ENCODE peak calls at places on chromosomes 3 and 15, in nine cellular contexts. U is AG09309; Y is CD8-positive, alpha-beta T cell; T is suprapubic skin; I is heart left ventricle; S is body of pancreas; F is transverse colon; O is AG04450; A is WTC11. N is an unnamed sample.

GRCh38 chr3:126546013-126546412 is 12.7 kb downstream of the C3orf22 start:
- DNase-seq in U (no peak), Y (no peak), T (peak), I (peak), S (no peak), F (peak), O (no peak), A (peak), N (peak)

GRCh38 chr3:152717252-152717651 is 117.7 kb upstream of the P2RY1 start:
- DNase-seq in U (no peak), Y (no peak), T (no peak), I (no peak), S (no peak), F (no peak), O (no peak), A (no peak), N (no peak)

GRCh38 chr15:63503739-63504246 is 600 bp upstream of the USP3 start:
- DNase-seq in U (no peak), Y (peak), T (no peak), I (no peak), S (peak), F (peak), O (peak), A (peak), N (no peak)

GRCh38 chr15:69400850-69401249 is 13.3 kb upstream of the KIF23 start:
- DNase-seq in U (no peak), Y (no peak), T (no peak), I (no peak), S (no peak), F (no peak), O (no peak), A (no peak), N (no peak)

GRCh38 chr15:65666257-65666656 is 44.5 kb downstream of the SLC24A1 start:
- DNase-seq in U (peak), Y (no peak), T (no peak), I (no peak), S (no peak), F (no peak), O (peak), A (no peak), N (no peak)

GRCh38 chr15:70833897-70834765 is 19.8 kb downstream of the LARP6 start:
- DNase-seq in U (no peak), Y (no peak), T (no peak), I (no peak), S (peak), F (no peak), O (peak), A (no peak), N (no peak)

GRCh38 chr3:194300392-194300758 is 50.8 kb downstream of the CPN2 start:
- DNase-seq in U (no peak), Y (no peak), T (peak), I (peak), S (peak), F (peak), O (no peak), A (peak), N (no peak)

GRCh38 chr3:183698318-183698731 is 728 bp downstream of the YEATS2 start:
- DNase-seq in U (no peak), Y (no peak), T (no peak), I (peak), S (peak), F (peak), O (no peak), A (no peak), N (peak)

GRCh38 chr3:90261481-90262433 is 1154.3 kb downstream of the EPHA3 start:
- DNase-seq in U (no peak), Y (no peak), T (no peak), I (no peak), S (no peak), F (no peak), O (no peak), A (no peak), N (no peak)

GRCh38 chr3:11482024-11482423 is 161.7 kb downstream of the VGLL4 start:
- DNase-seq in U (no peak), Y (no peak), T (no peak), I (peak), S (peak), F (peak), O (no peak), A (no peak), N (no peak)

GRCh38 chr3:12490547-12490946 is 6.3 kb downstream of the TSEN2 start:
- DNase-seq in U (no peak), Y (no peak), T (no peak), I (no peak), S (no peak), F (no peak), O (no peak), A (no peak), N (no peak)

GRCh38 chr3:12496453-12496761 is 12.1 kb downstream of the TSEN2 start:
- DNase-seq in U (no peak), Y (no peak), T (no peak), I (no peak), S (no peak), F (no peak), O (no peak), A (no peak), N (no peak)

GRCh38 chr3:12501360-12502020 is 17.2 kb downstream of the TSEN2 start:
- DNase-seq in U (no peak), Y (no peak), T (no peak), I (no peak), S (peak), F (no peak), O (peak), A (no peak), N (no peak)

DNA sequence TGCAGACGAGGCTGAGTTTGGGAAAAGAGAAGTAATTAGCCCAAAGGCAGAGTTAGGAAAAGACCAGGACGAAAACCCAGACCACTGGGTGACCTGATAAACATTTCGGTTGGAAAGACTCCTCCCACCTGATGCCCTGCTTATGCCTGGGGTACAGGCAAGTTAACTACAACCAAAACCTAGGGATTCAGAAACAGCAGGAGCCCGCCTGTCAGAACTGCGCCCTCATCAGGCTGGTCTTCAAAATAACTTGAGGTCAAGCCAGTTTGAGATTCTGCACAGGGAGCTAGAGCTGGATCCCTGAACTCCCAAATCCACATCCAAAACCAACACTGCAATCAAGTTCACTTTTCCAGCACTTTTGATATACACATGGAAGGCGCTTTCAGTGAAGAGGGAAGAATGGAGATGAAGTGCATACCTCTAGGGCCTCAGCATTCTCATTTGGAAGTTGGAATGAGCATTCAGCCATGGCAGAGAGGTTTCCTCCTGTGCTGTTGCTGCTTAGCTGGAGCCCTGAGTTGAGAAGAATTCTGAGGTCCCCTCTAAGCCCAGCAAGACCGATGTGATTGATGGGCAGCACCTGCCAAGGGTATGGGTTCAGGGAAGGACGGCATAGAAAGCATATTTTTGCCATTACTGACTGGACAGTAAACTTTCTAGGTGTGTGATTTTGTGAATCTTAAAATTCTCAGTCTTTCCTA is 11.6 kb downstream of the TSEN2 start:
- DNase-seq in U (no peak), Y (no peak), T (no peak), I (no peak), S (no peak), F (no peak), O (no peak), A (peak), N (no peak)
- TF ChIP-seq CTCF in U (peak), Y (no peak), T (no peak), I (no peak), S (no peak), F (no peak), O (no peak), A (no peak), N (no peak)

GRCh38 chr3:120039642-120040610 is 54.3 kb downstream of the GSK3B start:
- DNase-seq in U (no peak), Y (no peak), T (no peak), I (no peak), S (no peak), F (no peak), O (no peak), A (peak), N (no peak)
- TF ChIP-seq CTCF in U (no peak), Y (no peak), T (no peak), I (peak), S (no peak), F (no peak), O (no peak), A (peak), N (peak)

GRCh38 chr3:66501483-66502266 is 853 bp upstream of the LRIG1 start:
- DNase-seq in U (no peak), Y (no peak), T (no peak), I (no peak), S (peak), F (no peak), O (no peak), A (no peak), N (no peak)
- TF ChIP-seq CTCF in U (peak), Y (no peak), T (no peak), I (no peak), S (no peak), F (no peak), O (peak), A (no peak), N (no peak)

GRCh38 chr15:79516155-79516554 is 84.0 kb downstream of the MINAR1 start:
- DNase-seq in U (no peak), Y (no peak), T (no peak), I (no peak), S (no peak), F (no peak), O (no peak), A (no peak), N (no peak)
- TF ChIP-seq CTCF in U (no peak), Y (no peak), T (no peak), I (no peak), S (no peak), F (no peak), O (no peak), A (no peak), N (no peak)

GRCh38 chr15:42686281-42686680 is 50.6 kb downstream of the CDAN1 start:
- DNase-seq in U (no peak), Y (no peak), T (no peak), I (no peak), S (no peak), F (no peak), O (no peak), A (no peak), N (no peak)
- TF ChIP-seq CTCF in U (no peak), Y (no peak), T (no peak), I (no peak), S (no peak), F (no peak), O (no peak), A (no peak), N (no peak)

GRCh38 chr3:49714728-49715550 is 4.5 kb downstream of the AMIGO3 start:
- DNase-seq in U (no peak), Y (no peak), T (no peak), I (peak), S (peak), F (no peak), O (no peak), A (no peak), N (no peak)
- TF ChIP-seq CTCF in U (no peak), Y (no peak), T (no peak), I (no peak), S (no peak), F (no peak), O (no peak), A (no peak), N (no peak)

DNA sequence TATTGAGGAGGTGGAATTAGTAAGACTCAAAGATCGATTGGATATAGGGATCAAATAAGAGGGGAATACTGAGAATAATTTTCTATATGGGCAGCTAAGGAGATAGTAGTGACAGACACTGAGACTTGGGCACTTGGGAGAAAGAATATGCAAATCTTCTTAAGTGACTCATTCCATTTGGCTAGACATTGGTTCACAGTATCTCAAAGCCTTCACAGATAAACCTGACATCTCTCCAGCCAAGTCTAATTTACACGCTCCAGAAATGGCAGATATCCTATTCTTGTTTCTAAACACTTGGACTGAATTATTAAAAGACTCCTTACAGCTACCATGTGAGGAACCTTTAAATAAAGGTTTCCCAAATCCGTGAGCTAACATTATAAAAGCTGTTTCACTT is 104.7 kb upstream of the ADAMTS9 start:
- DNase-seq in U (no peak), Y (no peak), T (no peak), I (no peak), S (no peak), F (no peak), O (no peak), A (no peak), N (no peak)
- TF ChIP-seq CTCF in U (no peak), Y (no peak), T (no peak), I (no peak), S (no peak), F (no peak), O (no peak), A (no peak), N (no peak)

DNA sequence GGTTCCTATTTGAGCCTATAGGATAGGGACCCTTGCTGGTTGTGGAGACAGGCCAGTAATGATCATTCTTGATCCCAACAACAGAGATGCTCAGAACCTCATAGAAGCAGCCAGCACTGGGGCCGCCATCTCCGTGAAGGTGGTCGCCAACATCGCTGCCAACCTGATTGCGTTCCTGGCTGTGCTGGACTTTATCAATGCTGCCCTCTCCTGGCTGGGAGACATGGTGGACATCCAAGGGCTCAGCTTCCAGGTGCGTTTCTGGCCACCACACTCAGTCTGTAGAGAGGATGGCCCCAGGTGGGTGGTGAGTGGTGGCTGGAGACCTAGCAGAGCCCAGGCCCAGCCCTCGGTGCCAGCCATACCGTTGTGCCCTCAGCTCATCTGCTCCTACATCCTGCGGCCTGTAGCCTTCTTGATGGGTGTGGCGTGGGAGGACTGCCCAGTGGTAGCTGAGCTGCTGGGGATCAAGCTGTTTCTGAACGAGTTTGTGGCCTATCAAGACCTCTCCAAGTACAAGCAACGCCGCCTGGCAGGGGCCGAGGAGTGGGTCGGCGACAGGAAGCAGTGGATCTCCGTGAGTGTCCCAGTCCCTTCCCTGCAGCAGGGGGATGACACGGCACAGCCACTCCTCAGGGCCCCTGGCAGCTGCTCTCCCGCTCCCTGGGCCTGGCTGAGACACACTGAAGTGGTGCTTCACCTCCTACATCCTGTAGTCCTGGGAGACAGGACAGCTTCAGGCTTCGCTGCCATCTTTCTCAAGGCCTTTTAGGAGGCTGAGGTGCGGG is 46.5 kb upstream of the PDE8A start:
- DNase-seq in U (no peak), Y (no peak), T (no peak), I (no peak), S (no peak), F (no peak), O (no peak), A (peak), N (no peak)
- TF ChIP-seq CTCF in U (peak), Y (no peak), T (no peak), I (peak), S (no peak), F (no peak), O (no peak), A (no peak), N (no peak)